ENCODE peak calls at places on chromosomes 5 and 9, in six cellular contexts. U is H1, E is GM12891, D is K562, C is HepG2, N is GM12878. I is an unnamed sample.

GRCh38 chr5:138696501-138696900 is 56.7 kb upstream of the CTNNA1 start:
- DNase-seq in U (no peak), E (no peak), D (no peak), C (no peak), N (no peak), I (no peak)

GRCh38 chr9:72557549-72557948 is 36.1 kb downstream of the TMC1 start:
- DNase-seq in U (no peak), E (no peak), D (peak; percentile 80), C (peak; percentile 59), N (no peak), I (no peak)

GRCh38 chr5:31934156-31934555 is 240.0 kb downstream of the GOLPH3 start:
- DNase-seq in U (no peak), E (no peak), D (no peak), C (no peak), N (no peak), I (no peak)

GRCh38 chr9:78383130-78383529 is 86.2 kb downstream of the PSAT1 start:
- DNase-seq in U (no peak), E (no peak), D (peak; percentile 9), C (no peak), N (no peak), I (no peak)

GRCh38 chr9:135338546-135338945 is 141.0 kb upstream of the PPP1R26 start:
- DNase-seq in U (no peak), E (no peak), D (no peak), C (no peak), N (no peak), I (no peak)

GRCh38 chr9:70168521-70168920 is 90.3 kb upstream of the SMC5 start:
- DNase-seq in U (no peak), E (no peak), D (no peak), C (no peak), N (no peak), I (no peak)

GRCh38 chr9:73577867-73578266 is 426.2 kb downstream of the ANXA1 start:
- DNase-seq in U (no peak), E (no peak), D (no peak), C (no peak), N (no peak), I (no peak)

GRCh38 chr5:93158841-93159240 is 422.2 kb downstream of the NR2F1-AS1 start:
- DNase-seq in U (no peak), E (no peak), D (no peak), C (no peak), N (no peak), I (no peak)

GRCh38 chr9:92770005-92770995 is 5.7 kb upstream of the BICD2 start:
- DNase-seq in U (no peak), E (no peak), D (peak; percentile 67), C (peak; percentile 43), N (no peak), I (no peak)

GRCh38 chr9:14096182-14096922 is 217.6 kb downstream of the NFIB start:
- DNase-seq in U (no peak), E (no peak), D (no peak), C (no peak), N (no peak), I (no peak)
- TF ChIP-seq TAF1 in U (no peak), E (no peak), D (no peak), C (no peak), N (no peak), I (no peak)

GRCh38 chr9:6928863-6929262 is 171.1 kb downstream of the KDM4C start:
- DNase-seq in U (no peak), E (no peak), D (no peak), C (no peak), N (no peak), I (no peak)

GRCh38 chr9:6927838-6928237 is 170.1 kb downstream of the KDM4C start:
- DNase-seq in U (no peak), E (no peak), D (peak; percentile 40), C (no peak), N (no peak), I (no peak)

GRCh38 chr9:6931913-6932312 is 174.1 kb downstream of the KDM4C start:
- DNase-seq in U (no peak), E (no peak), D (peak; percentile 68), C (peak; percentile 65), N (no peak), I (no peak)

GRCh38 chr9:6930827-6931226 is 173.1 kb downstream of the KDM4C start:
- DNase-seq in U (no peak), E (no peak), D (no peak), C (no peak), N (no peak), I (no peak)

DNA sequence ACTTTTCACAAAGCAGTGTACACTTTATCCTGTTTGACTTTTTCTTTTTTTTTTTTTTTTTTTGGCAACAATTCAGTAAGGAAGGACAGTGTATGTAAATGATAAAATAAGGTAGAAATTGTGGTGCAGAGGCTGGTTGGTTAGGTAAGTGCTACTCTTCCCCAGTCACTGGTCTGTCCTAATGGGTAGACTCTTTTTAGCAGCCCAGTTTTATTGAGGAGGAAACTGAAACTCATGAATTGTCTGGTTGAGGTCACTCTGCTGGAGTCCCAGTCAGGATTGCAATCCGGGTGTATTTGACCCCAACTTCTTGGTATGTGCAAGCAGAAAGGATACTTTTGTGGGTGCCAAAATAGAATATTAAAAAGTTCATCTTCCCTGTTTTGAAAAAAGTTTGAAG is 171.7 kb downstream of the KDM4C start:
- DNase-seq in U (no peak), E (no peak), D (no peak), C (no peak), N (no peak), I (no peak)
- TF ChIP-seq POLR2A in U (no peak), E (no peak), D (no peak), C (no peak), N (no peak), I (no peak)

GRCh38 chr9:35690447-35691324 is 961 bp upstream of the TPM2 start:
- DNase-seq in U (peak; percentile 84), E (peak; percentile 54), D (peak; percentile 84), C (no peak), N (no peak), I (peak; percentile 62)
- TF ChIP-seq POLR2AphosphoS5 in U (no peak), E (no peak), D (no peak), C (peak; percentile 46), N (no peak), I (no peak)

GRCh38 chr9:10059044-10059443 is 553.8 kb downstream of the PTPRD start:
- DNase-seq in U (no peak), E (no peak), D (no peak), C (no peak), N (no peak), I (no peak)

DNA sequence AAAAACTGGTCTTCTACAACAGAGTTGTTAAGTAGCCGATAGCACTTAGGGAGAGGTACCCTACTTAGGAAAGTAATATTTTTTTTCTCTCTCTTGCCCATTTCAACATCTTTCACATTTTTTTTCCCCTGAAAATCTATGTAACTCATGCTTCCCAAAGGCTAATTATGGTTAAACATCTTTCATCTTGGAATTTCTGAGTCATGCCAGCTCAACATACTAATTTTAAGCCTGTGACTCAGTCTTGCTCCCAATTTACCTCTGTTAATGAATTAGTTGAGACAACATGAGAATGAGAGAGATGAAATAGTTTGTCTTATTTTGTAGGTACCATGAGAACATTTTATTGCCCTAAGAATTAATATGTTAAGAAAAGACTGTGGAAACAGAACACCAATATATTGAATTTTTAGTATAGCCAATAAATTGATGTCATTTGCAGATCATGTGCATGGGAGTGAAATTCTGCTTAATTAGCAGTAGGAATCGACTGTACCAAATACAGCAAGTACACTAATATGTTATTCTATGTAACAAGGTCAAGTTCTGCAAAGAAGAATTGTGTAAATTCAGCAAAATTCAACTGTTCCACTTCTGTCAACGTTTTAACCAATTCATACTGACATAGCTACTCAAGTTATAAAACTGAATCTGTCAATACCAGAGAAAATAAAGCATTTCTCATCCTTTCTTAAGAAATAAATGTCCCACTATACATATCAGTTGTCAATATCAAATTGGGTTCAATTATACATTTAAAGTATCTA is 550.0 kb downstream of the PTPRD start:
- DNase-seq in U (no peak), E (no peak), D (no peak), C (no peak), N (no peak), I (no peak)
- TF ChIP-seq TAF1 in U (no peak), E (no peak), D (no peak), C (no peak), N (no peak), I (no peak)

GRCh38 chr9:91164724-91165520 is 196.8 kb downstream of the AUH start:
- DNase-seq in U (no peak), E (no peak), D (peak; percentile 89), C (peak; percentile 30), N (no peak), I (no peak)
- TF ChIP-seq POLR2A in U (no peak), E (no peak), D (no peak), C (no peak), N (no peak), I (no peak)

DNA sequence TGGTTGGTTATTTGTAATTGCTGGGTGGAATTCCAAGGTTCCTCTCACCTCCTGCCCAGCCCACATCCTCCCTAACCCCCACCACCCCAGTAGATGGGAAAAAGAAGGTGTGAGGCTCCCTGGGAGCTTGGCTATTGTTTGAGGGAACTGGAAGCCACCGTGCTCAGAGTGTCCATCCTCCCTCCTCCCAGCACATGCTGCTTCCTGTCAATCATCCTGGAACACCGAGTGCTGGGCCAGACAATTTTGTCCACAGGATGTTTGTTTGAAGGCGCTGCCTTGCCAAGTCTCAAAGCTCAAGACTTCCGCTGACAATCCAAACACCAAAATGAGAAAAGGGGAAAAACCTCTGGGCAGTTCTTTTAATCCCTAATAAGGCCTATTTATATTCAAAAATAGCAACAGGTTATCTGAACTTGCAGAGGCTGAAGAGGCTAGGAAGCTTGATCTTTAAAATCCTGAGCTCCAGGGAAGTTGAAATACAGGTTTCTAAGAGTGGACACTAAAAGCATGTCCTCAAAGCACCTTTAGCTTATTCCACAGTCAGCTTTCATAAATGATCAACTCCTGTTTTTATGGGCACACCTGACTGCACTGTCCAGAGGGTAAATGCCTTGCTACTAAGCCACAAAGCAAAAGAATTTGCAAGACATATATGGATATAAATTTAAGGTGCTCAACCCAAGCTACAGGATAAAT is 286.7 kb downstream of the NFIB start:
- DNase-seq in U (no peak), E (no peak), D (no peak), C (no peak), N (no peak), I (no peak)
- TF ChIP-seq POLR2AphosphoS5 in U (no peak), E (no peak), D (no peak), C (no peak), N (no peak), I (no peak)

GRCh38 chr9:20427359-20427758 is 194.9 kb downstream of the MLLT3 start:
- DNase-seq in U (no peak), E (no peak), D (no peak), C (no peak), N (no peak), I (no peak)
- TF ChIP-seq TAF1 in U (no peak), E (no peak), D (no peak), C (no peak), N (no peak), I (no peak)

DNA sequence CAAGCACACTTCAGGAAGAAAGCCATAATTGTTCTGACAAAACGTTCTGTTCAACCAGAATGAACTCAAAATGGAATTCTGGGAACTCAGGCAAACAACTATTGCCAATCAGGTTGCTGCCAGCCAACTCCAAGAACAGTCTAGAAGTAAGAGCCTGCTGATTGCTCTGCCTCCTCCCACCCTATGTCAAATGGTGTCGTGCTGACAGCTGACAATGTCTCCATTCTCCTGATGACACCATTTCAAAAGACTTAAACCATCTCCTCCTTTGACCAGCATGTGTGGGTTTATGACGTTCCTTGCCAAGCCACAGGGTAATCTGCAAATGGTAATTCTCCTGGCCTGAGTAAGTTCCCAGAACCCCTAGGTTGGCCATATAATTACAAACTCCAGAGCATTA is 21.9 kb upstream of the PLIN2 start:
- DNase-seq in U (no peak), E (no peak), D (no peak), C (no peak), N (no peak), I (no peak)
- TF ChIP-seq POLR2A in U (no peak), E (no peak), D (no peak), C (no peak), N (no peak), I (no peak)

I was measured in GM12892.